ENCODE peak calls at places on chromosomes 5 and 9, in seven cellular contexts. Y is nephron progenitor cell, A is left lobe of liver, Q is T follicular helper cell, H is tibial artery, W is activated T-helper 1 cell treated with Interleukin-2 at 50 U/mL for 16 hours, C is HCT116. X is an unnamed sample.

GRCh38 chr5:105630803-105631202 is 2039.9 kb downstream of the EFNA5 start:
- DNase-seq in Y (no peak), A (no peak), Q (no peak), H (no peak), W (no peak), C (no peak), X (no peak)

GRCh38 chr5:98929982-98930355 is 1.2 kb upstream of the CHD1 start:
- DNase-seq in Y (no peak), A (no peak), Q (no peak), H (peak), W (no peak), C (no peak), X (peak)

GRCh38 chr9:114271556-114272510 is 51.1 kb upstream of the ORM1 start:
- DNase-seq in Y (peak), A (no peak), Q (no peak), H (peak), W (no peak), C (peak), X (peak)

GRCh38 chr5:98109561-98110006 is 663.9 kb upstream of the RGMB start:
- DNase-seq in Y (no peak), A (no peak), Q (no peak), H (no peak), W (no peak), C (no peak), X (no peak)

GRCh38 chr5:24167791-24168190 is 477.0 kb downstream of the CDH10 start:
- DNase-seq in Y (no peak), A (no peak), Q (no peak), H (no peak), W (no peak), C (no peak), X (no peak)

GRCh38 chr9:86821011-86821845 is 126.1 kb downstream of the GAS1 start:
- DNase-seq in Y (no peak), A (no peak), Q (no peak), H (no peak), W (no peak), C (no peak), X (no peak)

GRCh38 chr5:150487199-150488061 is 20.5 kb upstream of the NDST1 start:
- DNase-seq in Y (no peak), A (peak), Q (no peak), H (no peak), W (no peak), C (no peak), X (peak)

GRCh38 chr5:179278119-179278518 is 67.1 kb downstream of the ADAMTS2 start:
- DNase-seq in Y (no peak), A (no peak), Q (no peak), H (no peak), W (no peak), C (no peak), X (no peak)

GRCh38 chr9:8224381-8224791 is 424.8 kb upstream of the DMAC1 start:
- DNase-seq in Y (no peak), A (no peak), Q (no peak), H (no peak), W (no peak), C (no peak), X (no peak)

GRCh38 chr9:109110326-109111014 is 9.3 kb downstream of the TMEM245 start:
- DNase-seq in Y (no peak), A (no peak), Q (no peak), H (no peak), W (no peak), C (peak), X (peak)

GRCh38 chr9:26053954-26054353 is 375.7 kb upstream of the TUSC1 start:
- DNase-seq in Y (no peak), A (no peak), Q (no peak), H (no peak), W (no peak), C (no peak), X (no peak)

GRCh38 chr5:35205186-35205585 is 25.1 kb downstream of the PRLR start:
- DNase-seq in Y (no peak), A (no peak), Q (no peak), H (no peak), W (no peak), C (no peak), X (no peak)

GRCh38 chr5:160357861-160358411 is 12.5 kb downstream of the C1QTNF2 start:
- DNase-seq in Y (no peak), A (no peak), Q (no peak), H (peak), W (no peak), C (no peak), X (no peak)

GRCh38 chr5:125049721-125050357 is 303.4 kb upstream of the ZNF608 start:
- DNase-seq in Y (no peak), A (no peak), Q (no peak), H (no peak), W (no peak), C (no peak), X (no peak)

GRCh38 chr9:74497750-74498615 is 848 bp downstream of the RORB start:
- DNase-seq in Y (peak), A (no peak), Q (no peak), H (peak), W (no peak), C (no peak), X (peak)

GRCh38 chr9:123998278-123998925 is 13.2 kb upstream of the LHX2 start:
- DNase-seq in Y (no peak), A (no peak), Q (no peak), H (no peak), W (no peak), C (no peak), X (no peak)

GRCh38 chr9:92747459-92748232 is 17.0 kb downstream of the BICD2 start:
- DNase-seq in Y (no peak), A (no peak), Q (no peak), H (no peak), W (no peak), C (no peak), X (no peak)

GRCh38 chr9:109286571-109286977 is 34.3 kb downstream of the EPB41L4B start:
- DNase-seq in Y (no peak), A (no peak), Q (no peak), H (no peak), W (no peak), C (no peak), X (no peak)

GRCh38 chr5:102826629-102827028 is 71.5 kb downstream of the PAM start:
- DNase-seq in Y (no peak), A (no peak), Q (no peak), H (no peak), W (no peak), C (peak), X (no peak)

GRCh38 chr5:65078331-65078730 is 309.6 kb downstream of the CWC27 start:
- DNase-seq in Y (no peak), A (no peak), Q (no peak), H (no peak), W (no peak), C (no peak), X (no peak)